ENCODE peak calls at places on chromosomes 3 and 15, in five cellular contexts. One of them, this sample, is unnamed.

GRCh38 chr15:93703092-93703785 is 528.1 kb upstream of the MCTP2 start:
- DNase-seq in GM12878: no peak
- DNase-seq in spleen: no peak
- DNase-seq in body of pancreas: no peak
- DNase-seq in AG09309: no peak
- DNase-seq in this sample: no peak

GRCh38 chr15:39717134-39717533 is 65.5 kb downstream of the FSIP1 start:
- DNase-seq in GM12878: no peak
- DNase-seq in spleen: no peak
- DNase-seq in body of pancreas: no peak
- DNase-seq in AG09309: no peak
- DNase-seq in this sample: no peak

GRCh38 chr3:189622629-189623028 is 8.6 kb upstream of the TP63 start:
- DNase-seq in GM12878: no peak
- DNase-seq in spleen: no peak
- DNase-seq in body of pancreas: no peak
- DNase-seq in AG09309: no peak
- DNase-seq in this sample: no peak

GRCh38 chr3:63972196-63972595 is 51.1 kb downstream of the PSMD6 start:
- DNase-seq in GM12878: no peak
- DNase-seq in spleen: no peak
- DNase-seq in body of pancreas: no peak
- DNase-seq in AG09309: no peak
- DNase-seq in this sample: no peak

GRCh38 chr3:95655363-95655986 is 1158.9 kb upstream of the EPHA6 start:
- DNase-seq in GM12878: no peak
- DNase-seq in spleen: no peak
- DNase-seq in body of pancreas: no peak
- DNase-seq in AG09309: no peak
- DNase-seq in this sample: no peak

GRCh38 chr3:173743111-173743510 is 345.6 kb downstream of the NLGN1 start:
- DNase-seq in GM12878: no peak
- DNase-seq in spleen: no peak
- DNase-seq in body of pancreas: no peak
- DNase-seq in AG09309: no peak
- DNase-seq in this sample: no peak

GRCh38 chr3:37652851-37653250 is 208.8 kb upstream of the CTDSPL start:
- DNase-seq in GM12878: no peak
- DNase-seq in spleen: peak; percentile 52
- DNase-seq in body of pancreas: no peak
- DNase-seq in AG09309: no peak
- DNase-seq in this sample: no peak

GRCh38 chr3:59609967-59610366 is 560.1 kb upstream of the CFAP20DC start:
- DNase-seq in GM12878: no peak
- DNase-seq in spleen: no peak
- DNase-seq in body of pancreas: no peak
- DNase-seq in AG09309: no peak
- DNase-seq in this sample: no peak

GRCh38 chr15:31001702-31002101 is 10.3 kb upstream of the MTMR10 start:
- DNase-seq in GM12878: no peak
- DNase-seq in spleen: no peak
- DNase-seq in body of pancreas: no peak
- DNase-seq in AG09309: no peak
- DNase-seq in this sample: no peak

GRCh38 chr15:68580026-68580882 is 1.5 kb downstream of the CORO2B start:
- DNase-seq in GM12878: no peak
- DNase-seq in spleen: peak; percentile 71
- DNase-seq in body of pancreas: no peak
- DNase-seq in AG09309: no peak
- DNase-seq in this sample: peak; percentile 63

GRCh38 chr15:30991301-30992072 is at the start of gene MTMR10:
- DNase-seq in GM12878: no peak
- DNase-seq in spleen: peak; percentile 97
- DNase-seq in body of pancreas: peak; percentile 74
- DNase-seq in AG09309: peak; percentile 16
- DNase-seq in this sample: peak; percentile 89

GRCh38 chr3:39911465-39912309 is 102.3 kb downstream of the MYRIP start:
- DNase-seq in GM12878: no peak
- DNase-seq in spleen: no peak
- DNase-seq in body of pancreas: peak; percentile 29
- DNase-seq in AG09309: peak; percentile 7
- DNase-seq in this sample: no peak

GRCh38 chr3:35710554-35710953 is 71.2 kb downstream of the ARPP21 start:
- DNase-seq in GM12878: no peak
- DNase-seq in spleen: no peak
- DNase-seq in body of pancreas: no peak
- DNase-seq in AG09309: no peak
- DNase-seq in this sample: no peak

DNA sequence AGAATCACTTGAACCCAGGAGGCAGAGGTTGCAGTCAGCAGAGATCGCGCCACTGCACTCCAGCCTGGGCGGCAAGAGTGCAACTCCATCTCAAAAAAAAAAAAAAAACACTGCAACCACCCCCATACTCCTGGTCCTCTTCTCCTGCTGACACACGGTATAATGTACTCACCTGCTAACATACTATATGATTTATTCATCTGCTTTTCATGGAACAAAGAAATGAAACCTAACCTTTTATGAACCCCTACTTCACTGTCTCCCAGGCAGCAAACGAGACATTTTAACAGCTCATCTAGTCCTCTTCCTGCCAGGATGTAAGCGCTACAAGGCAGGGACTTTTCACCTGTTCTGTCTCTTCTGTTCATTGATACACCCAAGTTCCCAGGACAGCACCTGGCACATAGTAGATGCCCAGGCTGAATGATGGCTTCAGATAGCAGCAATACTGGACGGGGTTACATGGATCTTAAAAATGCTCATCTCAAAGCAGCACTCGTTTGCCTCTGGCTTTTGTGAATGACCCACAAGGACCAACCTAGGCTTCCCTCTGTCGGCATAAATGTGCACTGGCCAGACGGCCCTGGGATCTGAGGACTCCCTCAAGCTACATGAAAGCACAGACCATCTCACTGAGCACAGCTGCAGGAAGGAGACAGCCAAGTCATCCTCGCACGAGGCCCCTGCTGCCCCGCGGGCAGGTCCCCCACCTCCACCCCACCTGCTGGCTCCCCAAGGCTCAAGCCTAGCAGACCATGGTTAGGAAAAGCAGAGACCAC is 20.3 kb downstream of the XXYLT1 start:
- DNase-seq in GM12878: no peak
- DNase-seq in spleen: no peak
- DNase-seq in body of pancreas: peak; percentile 9
- DNase-seq in AG09309: no peak
- DNase-seq in this sample: no peak
- TF ChIP-seq CTCF in GM12878: peak; percentile 42
- TF ChIP-seq CTCF in spleen: peak; percentile 40
- TF ChIP-seq CTCF in body of pancreas: no peak
- TF ChIP-seq CTCF in AG09309: no peak
- TF ChIP-seq CTCF in this sample: peak; percentile 75

GRCh38 chr15:73323374-73323955 is 45.3 kb downstream of the HCN4 start:
- DNase-seq in GM12878: no peak
- DNase-seq in spleen: peak; percentile 53
- DNase-seq in body of pancreas: no peak
- DNase-seq in AG09309: no peak
- DNase-seq in this sample: no peak

GRCh38 chr15:73324496-73325170 is 44.1 kb downstream of the HCN4 start:
- DNase-seq in GM12878: no peak
- DNase-seq in spleen: peak; percentile 38
- DNase-seq in body of pancreas: no peak
- DNase-seq in AG09309: no peak
- DNase-seq in this sample: peak; percentile 65

GRCh38 chr15:73326157-73326556 is 42.6 kb downstream of the HCN4 start:
- DNase-seq in GM12878: no peak
- DNase-seq in spleen: peak; percentile 24
- DNase-seq in body of pancreas: no peak
- DNase-seq in AG09309: no peak
- DNase-seq in this sample: peak; percentile 12

GRCh38 chr15:73323956-73324355 is 44.8 kb downstream of the HCN4 start:
- DNase-seq in GM12878: no peak
- DNase-seq in spleen: peak; percentile 65
- DNase-seq in body of pancreas: no peak
- DNase-seq in AG09309: no peak
- DNase-seq in this sample: peak; percentile 89

DNA sequence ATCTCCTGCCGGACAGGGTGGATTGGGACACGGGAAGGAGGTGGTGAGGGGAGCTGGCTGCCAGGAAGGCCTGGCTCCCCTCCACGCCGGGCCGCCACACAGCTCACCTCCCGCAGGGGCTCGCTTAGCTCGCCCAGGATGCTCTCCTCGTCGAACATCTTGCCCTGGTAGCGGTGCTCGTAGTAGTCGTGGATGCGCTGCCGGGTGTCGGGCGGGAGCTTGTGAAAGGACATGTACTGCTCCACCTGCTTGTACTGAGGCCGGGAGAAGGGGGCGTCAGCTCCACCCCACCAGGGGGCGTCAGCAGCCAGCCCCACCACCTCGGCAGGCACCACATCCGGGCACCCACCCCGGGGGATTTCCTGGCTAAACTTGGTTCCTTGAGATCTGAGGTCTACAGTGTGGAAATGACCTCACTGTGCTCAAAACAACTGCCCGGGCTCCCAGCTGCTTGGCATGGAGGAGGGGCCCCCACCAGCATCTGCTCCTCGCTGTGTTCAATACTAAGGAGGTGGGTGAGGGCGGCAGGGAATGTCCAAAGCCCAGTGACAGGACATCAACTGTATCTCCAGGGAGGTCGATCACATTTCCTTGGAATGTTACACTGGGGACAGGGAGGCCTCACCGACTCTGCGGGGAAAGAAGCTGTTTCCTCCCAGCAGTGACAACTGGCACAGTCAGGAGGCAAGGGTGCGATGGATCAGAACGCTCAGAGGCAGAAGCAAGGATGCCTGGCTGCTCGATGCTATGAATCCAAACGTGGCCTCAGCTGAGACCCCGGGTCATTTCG is 43.4 kb downstream of the HCN4 start:
- DNase-seq in GM12878: no peak
- DNase-seq in spleen: peak; percentile 54
- DNase-seq in body of pancreas: no peak
- DNase-seq in AG09309: no peak
- DNase-seq in this sample: peak; percentile 68
- TF ChIP-seq CTCF in GM12878: no peak
- TF ChIP-seq CTCF in spleen: no peak
- TF ChIP-seq CTCF in body of pancreas: no peak
- TF ChIP-seq CTCF in AG09309: peak; percentile 17
- TF ChIP-seq CTCF in this sample: peak; percentile 56

GRCh38 chr15:80240261-80240660 is 11.8 kb downstream of the CTXND1 start:
- DNase-seq in GM12878: no peak
- DNase-seq in spleen: no peak
- DNase-seq in body of pancreas: no peak
- DNase-seq in AG09309: no peak
- DNase-seq in this sample: no peak

GRCh38 chr15:80231371-80231770 is 20.6 kb downstream of the CTXND1 start:
- DNase-seq in GM12878: no peak
- DNase-seq in spleen: no peak
- DNase-seq in body of pancreas: no peak
- DNase-seq in AG09309: no peak
- DNase-seq in this sample: no peak

GRCh38 chr15:80228959-80229610 is 22.9 kb downstream of the CTXND1 start:
- DNase-seq in GM12878: no peak
- DNase-seq in spleen: no peak
- DNase-seq in body of pancreas: no peak
- DNase-seq in AG09309: no peak
- DNase-seq in this sample: no peak

GRCh38 chr15:80233511-80234080 is 18.4 kb downstream of the CTXND1 start:
- DNase-seq in GM12878: no peak
- DNase-seq in spleen: no peak
- DNase-seq in body of pancreas: no peak
- DNase-seq in AG09309: no peak
- DNase-seq in this sample: no peak

DNA sequence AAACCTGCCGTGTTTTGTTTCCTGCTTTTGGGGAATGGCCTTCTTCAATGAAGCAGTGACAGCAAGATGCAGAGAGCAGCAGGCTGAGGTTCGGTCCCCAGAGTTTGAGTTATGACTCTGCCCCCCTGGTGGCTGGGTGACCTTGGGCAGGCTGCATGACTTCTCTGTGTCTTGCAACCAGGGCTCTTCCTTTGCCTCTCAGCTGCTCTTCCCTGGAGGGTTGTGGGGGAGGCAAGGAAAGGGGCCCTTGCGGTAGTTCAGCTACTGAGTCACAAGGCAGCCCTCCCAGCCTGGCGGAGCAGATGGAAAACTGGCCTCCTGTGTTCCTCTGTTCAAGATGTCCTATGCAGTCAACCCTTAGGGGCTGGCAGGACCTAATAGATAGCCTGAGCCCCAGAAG is 17.1 kb downstream of the CTXND1 start:
- DNase-seq in GM12878: no peak
- DNase-seq in spleen: no peak
- DNase-seq in body of pancreas: peak; percentile 38
- DNase-seq in AG09309: no peak
- DNase-seq in this sample: no peak
- TF ChIP-seq CTCF in GM12878: peak; percentile 75
- TF ChIP-seq CTCF in spleen: peak; percentile 58
- TF ChIP-seq CTCF in body of pancreas: peak; percentile 21
- TF ChIP-seq CTCF in AG09309: peak; percentile 59
- TF ChIP-seq CTCF in this sample: peak; percentile 65

GRCh38 chr3:122416966-122417365 is 1.1 kb upstream of the WDR5B start:
- DNase-seq in GM12878: no peak
- DNase-seq in spleen: peak; percentile 78
- DNase-seq in body of pancreas: peak; percentile 33
- DNase-seq in AG09309: no peak
- DNase-seq in this sample: no peak

GRCh38 chr3:122421101-122421500 is 5.2 kb upstream of the WDR5B start:
- DNase-seq in GM12878: no peak
- DNase-seq in spleen: no peak
- DNase-seq in body of pancreas: no peak
- DNase-seq in AG09309: no peak
- DNase-seq in this sample: no peak

GRCh38 chr3:122415104-122415744 is 638 bp downstream of the WDR5B start:
- DNase-seq in GM12878: peak; percentile 39
- DNase-seq in spleen: no peak
- DNase-seq in body of pancreas: peak; percentile 67
- DNase-seq in AG09309: no peak
- DNase-seq in this sample: no peak

GRCh38 chr3:122414391-122414790 is 1.5 kb downstream of the WDR5B start:
- DNase-seq in GM12878: no peak
- DNase-seq in spleen: no peak
- DNase-seq in body of pancreas: no peak
- DNase-seq in AG09309: no peak
- DNase-seq in this sample: no peak

GRCh38 chr3:122415762-122416654 is at the start of gene WDR5B:
- DNase-seq in GM12878: peak; percentile 98
- DNase-seq in spleen: peak; percentile 96
- DNase-seq in body of pancreas: peak; percentile 99
- DNase-seq in AG09309: peak; percentile 93
- DNase-seq in this sample: peak; percentile 98
- TF ChIP-seq CTCF in GM12878: no peak
- TF ChIP-seq CTCF in spleen: peak; percentile 16
- TF ChIP-seq CTCF in body of pancreas: no peak
- TF ChIP-seq CTCF in AG09309: no peak
- TF ChIP-seq CTCF in this sample: peak; percentile 28